ENCODE peak calls at places on chromosomes 7 and 10, in five cellular contexts. O is T follicular helper cell, V is NCI-H1930, J is H7, M is globus pallidus. X is an unnamed sample.

GRCh38 chr10:7541137-7542087 is 125.4 kb downstream of the ITIH5 start:
- DNase-seq in O (no peak), V (no peak), J (peak; percentile 60), M (no peak), X (no peak)

GRCh38 chr10:78231930-78232329 is 198.3 kb downstream of the RPS24 start:
- DNase-seq in O (no peak), V (no peak), J (no peak), M (no peak), X (no peak)

GRCh38 chr10:132110713-132111112 is 45.0 kb downstream of the JAKMIP3 start:
- DNase-seq in O (no peak), V (no peak), J (no peak), M (no peak), X (no peak)

GRCh38 chr10:132443605-132443997 is 46.6 kb downstream of the PWWP2B start:
- DNase-seq in O (peak; percentile 58), V (no peak), J (no peak), M (no peak), X (no peak)

GRCh38 chr7:74627699-74628411 is 29.7 kb upstream of the GTF2I start:
- DNase-seq in O (no peak), V (no peak), J (peak; percentile 77), M (peak; percentile 33), X (no peak)

GRCh38 chr10:31687545-31688482 is 240.8 kb downstream of the ARHGAP12 start:
- DNase-seq in O (no peak), V (no peak), J (no peak), M (no peak), X (no peak)

GRCh38 chr10:63064706-63065105 is 68.4 kb upstream of the NRBF2 start:
- DNase-seq in O (no peak), V (no peak), J (no peak), M (no peak), X (no peak)

GRCh38 chr10:29136401-29136800 is 152.5 kb upstream of the LYZL1 start:
- DNase-seq in O (no peak), V (no peak), J (no peak), M (no peak), X (no peak)

GRCh38 chr7:102918865-102919264 is 6.1 kb downstream of the LRRC17 start:
- DNase-seq in O (no peak), V (no peak), J (no peak), M (no peak), X (no peak)

GRCh38 chr10:110793887-110794286 is 77.8 kb upstream of the PDCD4 start:
- DNase-seq in O (no peak), V (no peak), J (no peak), M (no peak), X (no peak)

GRCh38 chr7:13725591-13725990 is 263.9 kb downstream of the ETV1 start:
- DNase-seq in O (no peak), V (no peak), J (no peak), M (no peak), X (no peak)

GRCh38 chr10:93199221-93199681 is 125.6 kb downstream of the CYP26A1 start:
- DNase-seq in O (no peak), V (no peak), J (no peak), M (peak; percentile 51), X (peak; percentile 53)

GRCh38 chr10:133139561-133140065 is 20.4 kb upstream of the KNDC1 start:
- DNase-seq in O (no peak), V (no peak), J (peak; percentile 63), M (no peak), X (no peak)